ENCODE peak calls at places on chromosomes 6 and 20, in nine cellular contexts. X is endodermal cell, M is foreskin fibroblast, C is choroid plexus epithelial cell, D is fibroblast of lung, I is GM13976, Q is AG09319, Z is endothelial cell of umbilical vein, A is progenitor cell of endocrine pancreas. F is an unnamed sample.

GRCh38 chr20:1809121-1809520 is 86.1 kb upstream of the SIRPA start:
- DNase-seq in X (no peak), M (peak; percentile 77), C (peak; percentile 39), D (peak; percentile 96), I (no peak), Q (no peak), Z (peak; percentile 28), A (no peak), F (peak; percentile 73)

GRCh38 chr6:108587258-108588059 is 26.7 kb downstream of the FOXO3 start:
- DNase-seq in X (no peak), M (peak; percentile 87), C (peak; percentile 86), D (peak; percentile 86), I (no peak), Q (no peak), Z (peak; percentile 61), A (no peak), F (peak; percentile 77)

GRCh38 chr6:1267057-1267732 is 44.7 kb upstream of the FOXQ1 start:
- DNase-seq in X (no peak), M (peak; percentile 31), C (peak; percentile 43), D (peak; percentile 22), I (no peak), Q (no peak), Z (no peak), A (no peak), F (peak; percentile 94)

GRCh38 chr6:9397981-9398559 is 962.7 kb upstream of the SLC35B3 start:
- DNase-seq in X (peak; percentile 58), M (no peak), C (no peak), D (no peak), I (no peak), Q (no peak), Z (peak; percentile 9), A (no peak), F (peak; percentile 25)

GRCh38 chr20:43983359-43983758 is 68.7 kb downstream of the TOX2 start:
- DNase-seq in X (peak; percentile 77), M (no peak), C (no peak), D (no peak), I (no peak), Q (no peak), Z (no peak), A (no peak), F (no peak)

GRCh38 chr20:46894579-46894958 is at the start of gene EYA2:
- DNase-seq in X (peak; percentile 75), M (no peak), C (no peak), D (peak; percentile 7), I (no peak), Q (no peak), Z (no peak), A (peak; percentile 14), F (no peak)

GRCh38 chr20:8756410-8756809 is 312.5 kb upstream of the PLCB4 start:
- DNase-seq in X (no peak), M (peak; percentile 91), C (peak; percentile 89), D (peak; percentile 95), I (no peak), Q (no peak), Z (peak; percentile 62), A (no peak), F (peak; percentile 76)

GRCh38 chr20:17562804-17563305 is 7.0 kb upstream of the DSTN start:
- DNase-seq in X (no peak), M (peak; percentile 78), C (peak; percentile 90), D (peak; percentile 95), I (no peak), Q (no peak), Z (peak; percentile 34), A (no peak), F (peak; percentile 74)

GRCh38 chr20:39745380-39745779 is 783.2 kb downstream of the DHX35 start:
- DNase-seq in X (no peak), M (no peak), C (no peak), D (no peak), I (no peak), Q (no peak), Z (peak; percentile 54), A (no peak), F (no peak)

GRCh38 chr6:123655520-123656306 is 19.0 kb upstream of the TRDN start:
- DNase-seq in X (no peak), M (no peak), C (no peak), D (peak; percentile 2), I (no peak), Q (no peak), Z (peak; percentile 43), A (no peak), F (peak; percentile 20)

GRCh38 chr20:15923030-15923776 is 650.0 kb downstream of the KIF16B start:
- DNase-seq in X (no peak), M (no peak), C (no peak), D (no peak), I (no peak), Q (no peak), Z (no peak), A (no peak), F (no peak)

GRCh38 chr6:147156799-147157382 is 47.3 kb upstream of the STXBP5 start:
- DNase-seq in X (no peak), M (peak; percentile 67), C (peak; percentile 94), D (peak; percentile 55), I (no peak), Q (no peak), Z (no peak), A (no peak), F (peak; percentile 54)

GRCh38 chr20:61698598-61698960 is 367.1 kb downstream of the TAF4 start:
- DNase-seq in X (no peak), M (no peak), C (no peak), D (no peak), I (no peak), Q (no peak), Z (no peak), A (no peak), F (no peak)
- TF ChIP-seq CTCF in X (no peak), M (no peak), C (no peak), D (no peak), I (no peak), Q (no peak), Z (no peak), A (no peak), F (no peak)

GRCh38 chr6:139028658-139029469 is at the start of gene ABRACL:
- DNase-seq in X (peak; percentile 93), M (peak; percentile 41), C (peak; percentile 51), D (peak; percentile 79), I (peak; percentile 85), Q (no peak), Z (peak; percentile 70), A (peak; percentile 43), F (peak; percentile 26)

GRCh38 chr6:139028242-139028657 is 295 bp upstream of the ABRACL start:
- DNase-seq in X (no peak), M (no peak), C (peak; percentile 7), D (no peak), I (peak; percentile 31), Q (no peak), Z (no peak), A (no peak), F (peak; percentile 87)

GRCh38 chr6:139029470-139030210 is 1.1 kb downstream of the ABRACL start:
- DNase-seq in X (peak; percentile 75), M (peak; percentile 62), C (peak; percentile 50), D (peak; percentile 43), I (peak; percentile 58), Q (no peak), Z (peak; percentile 47), A (peak; percentile 41), F (peak; percentile 41)

GRCh38 chr6:139030211-139030530 is 1.6 kb downstream of the ABRACL start:
- DNase-seq in X (no peak), M (no peak), C (no peak), D (no peak), I (no peak), Q (no peak), Z (no peak), A (no peak), F (no peak)

GRCh38 chr6:139030539-139030938 is 2.0 kb downstream of the ABRACL start:
- DNase-seq in X (no peak), M (no peak), C (no peak), D (no peak), I (peak; percentile 55), Q (no peak), Z (no peak), A (no peak), F (no peak)
- TF ChIP-seq CTCF in X (no peak), M (no peak), C (no peak), D (no peak), I (no peak), Q (no peak), Z (no peak), A (no peak), F (no peak)

DNA sequence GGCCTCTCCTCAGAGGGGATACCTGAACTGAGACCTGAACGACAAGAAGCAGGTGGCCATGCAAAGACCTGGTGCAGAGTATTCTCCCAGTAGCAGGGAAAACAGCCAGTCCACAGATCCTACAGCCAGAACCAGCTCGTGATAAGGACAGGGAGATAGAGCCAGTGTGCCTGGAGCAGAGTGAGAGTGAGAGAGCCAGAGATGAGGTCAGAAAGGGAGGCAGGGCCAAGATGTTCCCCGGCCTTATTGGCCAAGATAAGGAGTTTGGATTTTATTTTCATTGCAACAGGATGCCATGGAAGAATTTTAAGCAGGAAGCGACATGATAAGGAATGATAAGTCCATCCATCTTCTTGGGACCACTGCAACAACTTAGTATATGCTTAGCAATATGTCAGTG is 111.8 kb downstream of the UBE3D start:
- DNase-seq in X (no peak), M (no peak), C (peak; percentile 9), D (peak; percentile 65), I (no peak), Q (no peak), Z (no peak), A (no peak), F (no peak)
- TF ChIP-seq CTCF in X (no peak), M (no peak), C (no peak), D (no peak), I (no peak), Q (no peak), Z (no peak), A (no peak), F (no peak)

DNA sequence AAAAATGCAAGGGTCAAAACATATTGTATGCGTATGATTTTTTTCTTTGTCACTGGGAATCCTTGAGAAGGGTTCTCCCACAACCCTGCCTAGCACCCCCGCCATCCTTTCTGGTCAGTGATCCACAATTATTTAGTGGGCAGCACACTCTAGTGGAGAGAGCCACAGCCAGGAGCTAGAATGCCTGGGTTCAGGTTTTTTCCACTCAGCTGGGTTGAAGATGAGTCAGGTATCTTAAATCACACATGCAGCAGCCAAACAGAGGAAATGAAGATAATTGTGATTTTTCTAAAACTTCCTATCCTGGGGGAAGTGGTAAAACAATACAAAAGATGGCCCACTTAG is 243.1 kb downstream of the PKHD1 start:
- DNase-seq in X (peak; percentile 56), M (no peak), C (no peak), D (no peak), I (no peak), Q (no peak), Z (no peak), A (no peak), F (peak; percentile 23)
- TF ChIP-seq CTCF in X (peak; percentile 73), M (no peak), C (no peak), D (no peak), I (no peak), Q (no peak), Z (no peak), A (peak; percentile 24), F (peak; percentile 21)

F was measured in MCF 10A.